ENCODE peak calls at places on chromosomes 12 and 14, in four cellular contexts. K is hypothalamus, I is HS-27A, L is NCI-H2081. S is an unnamed sample.

GRCh38 chr12:13777374-13777773 is 204.0 kb downstream of the GRIN2B start:
- DNase-seq in K (no peak), I (no peak), L (no peak), S (no peak)

GRCh38 chr12:20434993-20435392 is 66.7 kb downstream of the PDE3A start:
- DNase-seq in K (no peak), I (no peak), L (no peak), S (no peak)

GRCh38 chr12:41932470-41932991 is 212.1 kb downstream of the GXYLT1 start:
- DNase-seq in K (peak), I (no peak), L (peak), S (peak)

GRCh38 chr12:77402726-77403125 is 337.4 kb upstream of the E2F7 start:
- DNase-seq in K (no peak), I (peak), L (peak), S (no peak)

GRCh38 chr14:104926619-104927431 is 2.1 kb downstream of the PLD4 start:
- DNase-seq in K (no peak), I (no peak), L (no peak), S (peak)

GRCh38 chr12:7439579-7440505 is 4.1 kb downstream of the CD163L1 start:
- DNase-seq in K (no peak), I (no peak), L (peak), S (no peak)

GRCh38 chr14:29217813-29218450 is 451.3 kb downstream of the FOXG1 start:
- DNase-seq in K (no peak), I (no peak), L (peak), S (no peak)

GRCh38 chr12:2372735-2373134 is 319.9 kb downstream of the CACNA1C start:
- DNase-seq in K (no peak), I (no peak), L (no peak), S (no peak)

GRCh38 chr14:84493779-84494178 is 1036.2 kb upstream of the FLRT2 start:
- DNase-seq in K (no peak), I (no peak), L (no peak), S (no peak)

GRCh38 chr12:113808095-113808951 is 157.8 kb downstream of the RBM19 start:
- DNase-seq in K (no peak), I (no peak), L (no peak), S (no peak)

GRCh38 chr12:91274886-91275285 is 92.3 kb upstream of the DCN start:
- DNase-seq in K (no peak), I (no peak), L (no peak), S (no peak)

GRCh38 chr12:116465892-116466291 is 93.3 kb upstream of the MAP1LC3B2 start:
- DNase-seq in K (no peak), I (no peak), L (no peak), S (no peak)

GRCh38 chr14:105495101-105495989 is 4.3 kb downstream of the TEDC1 start:
- DNase-seq in K (no peak), I (no peak), L (no peak), S (no peak)

GRCh38 chr14:100442473-100443260 is 119.5 kb downstream of the SLC25A47 start:
- DNase-seq in K (no peak), I (no peak), L (no peak), S (no peak)

GRCh38 chr12:107131832-107132616 is 38.7 kb upstream of the CRY1 start:
- DNase-seq in K (no peak), I (peak), L (peak), S (peak)

GRCh38 chr14:49553892-49554291 is 32.3 kb downstream of the RPS29 start:
- DNase-seq in K (no peak), I (no peak), L (peak), S (no peak)

GRCh38 chr14:95910628-95911027 is 34.0 kb downstream of the TUNAR start:
- DNase-seq in K (no peak), I (no peak), L (no peak), S (no peak)

GRCh38 chr12:108308432-108308831 is 30.7 kb downstream of the CMKLR1 start:
- DNase-seq in K (no peak), I (no peak), L (no peak), S (no peak)

GRCh38 chr14:104019806-104020205 is 65.7 kb upstream of the ASPG start:
- DNase-seq in K (no peak), I (no peak), L (no peak), S (no peak)

GRCh38 chr12:93660996-93661395 is 16.2 kb upstream of the CRADD start:
- DNase-seq in K (no peak), I (no peak), L (no peak), S (no peak)

GRCh38 chr12:45356822-45357546 is 141.1 kb downstream of the ANO6 start:
- DNase-seq in K (no peak), I (no peak), L (no peak), S (no peak)

GRCh38 chr12:57006809-57007475 is 596 bp upstream of the ZBTB39 start:
- DNase-seq in K (no peak), I (no peak), L (no peak), S (no peak)

GRCh38 chr14:73426877-73427276 is 31.5 kb downstream of the NUMB start:
- DNase-seq in K (no peak), I (no peak), L (no peak), S (no peak)

GRCh38 chr12:107125833-107126232 is 32.5 kb upstream of the CRY1 start:
- DNase-seq in K (no peak), I (no peak), L (peak), S (no peak)

GRCh38 chr12:108320503-108321293 is 18.4 kb downstream of the CMKLR1 start:
- DNase-seq in K (no peak), I (no peak), L (no peak), S (no peak)

GRCh38 chr12:53941187-53941586 is 2.6 kb downstream of the HOXC13 start:
- DNase-seq in K (no peak), I (no peak), L (no peak), S (no peak)

GRCh38 chr14:65821224-65821753 is 408.8 kb downstream of the FUT8 start:
- DNase-seq in K (no peak), I (no peak), L (no peak), S (no peak)

GRCh38 chr12:66143868-66144267 is 13.3 kb upstream of the LLPH start:
- DNase-seq in K (no peak), I (no peak), L (no peak), S (no peak)

GRCh38 chr12:108916336-108916735 is 36.4 kb downstream of the DAO start:
- DNase-seq in K (no peak), I (no peak), L (no peak), S (no peak)

GRCh38 chr12:14567311-14568195 is at the start of gene PLBD1:
- DNase-seq in K (peak), I (no peak), L (no peak), S (no peak)

GRCh38 chr12:93968518-93968917 is 179.9 kb upstream of the PLXNC1 start:
- DNase-seq in K (no peak), I (no peak), L (no peak), S (no peak)

GRCh38 chr12:11798856-11799530 is 149.5 kb downstream of the ETV6 start:
- DNase-seq in K (no peak), I (peak), L (no peak), S (peak)

GRCh38 chr12:76641961-76642360 is 82.4 kb upstream of the OSBPL8 start:
- DNase-seq in K (no peak), I (no peak), L (no peak), S (no peak)

GRCh38 chr12:9820281-9820930 is 6.9 kb upstream of the KLRF1 start:
- DNase-seq in K (no peak), I (no peak), L (no peak), S (no peak)

GRCh38 chr14:76654573-76654955 is 106.7 kb upstream of the VASH1 start:
- DNase-seq in K (no peak), I (no peak), L (no peak), S (no peak)

GRCh38 chr12:47649381-47649780 is 56.4 kb downstream of the RPAP3 start:
- DNase-seq in K (no peak), I (no peak), L (no peak), S (no peak)

GRCh38 chr14:104424406-104425072 is 155.0 kb upstream of the C14orf180 start:
- DNase-seq in K (no peak), I (no peak), L (peak), S (no peak)

GRCh38 chr14:70567791-70568190 is 32.7 kb downstream of the MED6 start:
- DNase-seq in K (no peak), I (no peak), L (peak), S (no peak)